ENCODE peak calls at places on chromosomes 11 and 22, in four cellular contexts. One of them, this sample, is unnamed.

GRCh38 chr22:45628508-45628907 is 43.1 kb upstream of the ATXN10 start:
- DNase-seq in Caco-2: no peak
- DNase-seq in dorsolateral prefrontal cortex: no peak
- DNase-seq in brain microvascular endothelial cell: no peak
- DNase-seq in this sample: no peak

GRCh38 chr11:116052603-116053537 is 548.7 kb upstream of the CADM1 start:
- DNase-seq in Caco-2: no peak
- DNase-seq in dorsolateral prefrontal cortex: no peak
- DNase-seq in brain microvascular endothelial cell: no peak
- DNase-seq in this sample: no peak

GRCh38 chr11:18750944-18751343 is 25.0 kb upstream of the IGSF22 start:
- DNase-seq in Caco-2: no peak
- DNase-seq in dorsolateral prefrontal cortex: no peak
- DNase-seq in brain microvascular endothelial cell: no peak
- DNase-seq in this sample: no peak

GRCh38 chr11:134273317-134273712 is 2.9 kb upstream of the GLB1L3 start:
- DNase-seq in Caco-2: no peak
- DNase-seq in dorsolateral prefrontal cortex: no peak
- DNase-seq in brain microvascular endothelial cell: no peak
- DNase-seq in this sample: no peak

GRCh38 chr11:80424012-80424695 is 983.3 kb upstream of the TENM4 start:
- DNase-seq in Caco-2: no peak
- DNase-seq in dorsolateral prefrontal cortex: no peak
- DNase-seq in brain microvascular endothelial cell: no peak
- DNase-seq in this sample: no peak

GRCh38 chr11:62139526-62140301 is 15.9 kb downstream of the INCENP start:
- DNase-seq in Caco-2: peak; percentile 36
- DNase-seq in dorsolateral prefrontal cortex: no peak
- DNase-seq in brain microvascular endothelial cell: no peak
- DNase-seq in this sample: no peak

GRCh38 chr22:46905834-46906233 is 143.4 kb downstream of the TBC1D22A start:
- DNase-seq in Caco-2: no peak
- DNase-seq in dorsolateral prefrontal cortex: no peak
- DNase-seq in brain microvascular endothelial cell: no peak
- DNase-seq in this sample: no peak

GRCh38 chr11:128705124-128705920 is 11.4 kb downstream of the FLI1 start:
- DNase-seq in Caco-2: no peak
- DNase-seq in dorsolateral prefrontal cortex: no peak
- DNase-seq in brain microvascular endothelial cell: no peak
- DNase-seq in this sample: no peak

GRCh38 chr11:457071-457760 is 7.1 kb downstream of the PTDSS2 start:
- DNase-seq in Caco-2: no peak
- DNase-seq in dorsolateral prefrontal cortex: no peak
- DNase-seq in brain microvascular endothelial cell: no peak
- DNase-seq in this sample: no peak

GRCh38 chr11:30314625-30315024 is 8.3 kb upstream of the ARL14EP start:
- DNase-seq in Caco-2: no peak
- DNase-seq in dorsolateral prefrontal cortex: no peak
- DNase-seq in brain microvascular endothelial cell: no peak
- DNase-seq in this sample: peak; percentile 42

GRCh38 chr11:122920579-122920978 is 38.0 kb downstream of the JHY start:
- DNase-seq in Caco-2: no peak
- DNase-seq in dorsolateral prefrontal cortex: no peak
- DNase-seq in brain microvascular endothelial cell: no peak
- DNase-seq in this sample: no peak

GRCh38 chr11:122922893-122923292 is 40.3 kb downstream of the JHY start:
- DNase-seq in Caco-2: no peak
- DNase-seq in dorsolateral prefrontal cortex: no peak
- DNase-seq in brain microvascular endothelial cell: no peak
- DNase-seq in this sample: no peak

GRCh38 chr11:122923302-122923701 is 40.7 kb downstream of the JHY start:
- DNase-seq in Caco-2: no peak
- DNase-seq in dorsolateral prefrontal cortex: no peak
- DNase-seq in brain microvascular endothelial cell: no peak
- DNase-seq in this sample: no peak

DNA sequence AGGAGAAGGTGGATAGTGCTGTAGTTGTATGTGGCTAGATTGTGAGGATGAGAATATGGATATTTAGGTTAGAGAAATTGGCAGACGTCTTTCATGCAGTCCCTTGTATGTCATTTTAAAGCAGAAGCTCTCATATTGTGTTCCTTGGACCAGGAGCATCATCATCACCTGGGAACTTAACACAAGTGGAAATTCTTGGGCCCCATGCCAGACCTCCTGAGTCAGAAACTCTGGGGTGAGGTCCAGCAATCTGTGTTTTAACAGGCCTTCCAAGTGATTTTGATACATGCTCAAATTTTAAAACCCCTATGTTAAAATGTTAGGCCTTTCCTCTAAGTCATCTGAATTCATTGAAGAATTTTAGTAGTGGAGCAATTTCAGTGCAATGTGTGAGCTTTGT is 34.8 kb downstream of the JHY start:
- DNase-seq in Caco-2: no peak
- DNase-seq in dorsolateral prefrontal cortex: no peak
- DNase-seq in brain microvascular endothelial cell: no peak
- DNase-seq in this sample: peak; percentile 11
- TF ChIP-seq CTCF in Caco-2: no peak
- TF ChIP-seq CTCF in dorsolateral prefrontal cortex: no peak
- TF ChIP-seq CTCF in brain microvascular endothelial cell: no peak
- TF ChIP-seq CTCF in this sample: no peak

GRCh38 chr22:23522642-23523251 is 57.3 kb downstream of the IGLL1 start:
- DNase-seq in Caco-2: no peak
- DNase-seq in dorsolateral prefrontal cortex: peak; percentile 35
- DNase-seq in brain microvascular endothelial cell: no peak
- DNase-seq in this sample: peak; percentile 42
- H3K4me3 ChIP-seq in Caco-2: no peak overlapping the region
- H3K4me3 ChIP-seq in dorsolateral prefrontal cortex: peak overlapping the region; percentile 68
- H3K4me3 ChIP-seq in brain microvascular endothelial cell: peak overlapping the region; percentile 20
- H3K4me3 ChIP-seq in this sample: no peak overlapping the region

DNA sequence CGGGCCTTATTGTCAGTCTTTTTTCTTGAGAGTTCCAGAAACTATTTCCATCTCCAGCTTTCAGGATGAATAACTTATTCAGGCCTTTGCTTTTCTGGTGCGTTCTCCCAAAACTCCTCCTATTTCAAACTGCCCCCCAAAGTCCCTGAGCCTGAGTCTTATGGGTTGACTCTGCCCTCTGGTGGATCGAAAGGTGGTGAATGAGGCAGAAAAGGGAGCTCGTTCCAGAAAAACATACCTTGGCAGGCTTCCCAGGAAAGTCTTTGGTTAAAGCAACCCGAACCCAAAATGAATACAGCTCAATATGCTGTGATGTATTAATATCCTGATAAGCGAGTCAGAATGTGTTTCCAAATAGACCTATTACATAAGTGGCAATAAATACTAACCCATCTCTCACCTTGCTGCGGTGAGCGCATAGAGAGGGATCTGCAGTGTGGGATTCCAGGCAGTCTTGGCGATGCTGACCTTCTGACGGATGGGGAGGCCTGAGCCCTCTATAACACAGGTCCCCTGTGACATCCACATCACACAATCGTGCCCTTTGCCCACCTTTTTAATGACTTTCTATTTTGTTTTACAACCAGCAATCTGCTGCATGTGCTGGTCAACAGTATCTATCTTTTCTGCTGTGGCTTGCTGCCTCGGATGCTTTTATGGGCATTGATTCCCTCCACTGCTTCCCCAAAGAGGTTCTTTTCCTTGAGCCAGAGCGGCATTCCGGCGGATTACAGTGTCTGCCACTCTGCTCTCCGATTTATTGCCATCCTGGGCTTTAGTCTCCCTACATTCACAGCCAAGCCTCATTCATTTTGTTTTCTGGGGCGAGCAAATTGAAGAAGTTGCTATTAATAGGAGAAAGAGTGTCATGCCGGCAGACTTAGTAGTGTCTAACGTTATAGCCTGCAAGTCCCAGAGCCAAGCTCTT is 756.8 kb downstream of the NTM start:
- DNase-seq in Caco-2: no peak
- DNase-seq in dorsolateral prefrontal cortex: peak; percentile 62
- DNase-seq in brain microvascular endothelial cell: peak; percentile 92
- DNase-seq in this sample: peak; percentile 93
- TF ChIP-seq CTCF in Caco-2: peak; percentile 15
- TF ChIP-seq CTCF in dorsolateral prefrontal cortex: peak; percentile 75
- TF ChIP-seq CTCF in brain microvascular endothelial cell: peak; percentile 85
- TF ChIP-seq CTCF in this sample: peak; percentile 85

DNA sequence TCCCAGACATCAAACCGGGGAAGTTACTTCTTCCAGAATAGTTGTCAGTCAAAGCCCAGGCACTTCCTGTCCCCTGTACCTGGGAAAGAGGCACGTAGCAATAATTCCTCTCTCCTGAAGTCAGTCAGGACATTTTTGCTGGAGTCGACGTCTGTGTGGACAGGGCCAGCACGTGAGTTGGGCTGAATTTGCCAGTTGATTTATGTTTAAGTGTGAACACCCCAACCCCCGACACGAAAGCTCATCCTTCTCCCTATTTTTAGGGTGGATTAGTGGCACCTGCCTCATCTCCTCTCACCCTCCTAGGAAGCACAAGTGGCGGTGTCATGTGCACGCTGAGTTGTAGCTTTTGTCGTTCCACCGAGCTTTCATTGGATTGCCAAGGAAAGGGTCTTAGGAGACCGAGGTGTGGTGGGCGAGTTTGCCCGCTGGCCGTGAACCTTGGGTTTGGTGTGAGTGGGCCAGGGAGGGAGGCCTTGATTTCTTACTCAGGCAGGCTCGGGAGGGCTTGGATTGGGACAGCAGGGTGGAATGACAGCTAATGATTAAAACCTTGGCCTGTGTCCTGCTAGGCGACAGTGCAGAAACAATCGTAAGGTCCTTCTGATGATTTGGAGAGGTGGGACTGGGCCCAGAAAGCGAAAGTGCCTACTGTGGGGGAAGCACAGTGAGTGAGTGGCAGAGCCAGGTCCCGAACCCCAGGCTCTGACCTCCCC is 87.0 kb upstream of the CRYBB3 start:
- DNase-seq in Caco-2: no peak
- DNase-seq in dorsolateral prefrontal cortex: no peak
- DNase-seq in brain microvascular endothelial cell: no peak
- DNase-seq in this sample: no peak
- H3K4me3 ChIP-seq in Caco-2: no peak overlapping the region
- H3K4me3 ChIP-seq in dorsolateral prefrontal cortex: peak overlapping the region; percentile 68
- H3K4me3 ChIP-seq in brain microvascular endothelial cell: no peak overlapping the region
- H3K4me3 ChIP-seq in this sample: no peak overlapping the region

GRCh38 chr11:68402355-68403031 is 58.1 kb upstream of the PPP6R3 start:
- DNase-seq in Caco-2: no peak
- DNase-seq in dorsolateral prefrontal cortex: no peak
- DNase-seq in brain microvascular endothelial cell: no peak
- DNase-seq in this sample: no peak
- TF ChIP-seq CTCF in Caco-2: no peak
- TF ChIP-seq CTCF in dorsolateral prefrontal cortex: no peak
- TF ChIP-seq CTCF in brain microvascular endothelial cell: no peak
- TF ChIP-seq CTCF in this sample: no peak

GRCh38 chr22:36253523-36254490 is 874 bp downstream of the APOL1 start:
- DNase-seq in Caco-2: no peak
- DNase-seq in dorsolateral prefrontal cortex: no peak
- DNase-seq in brain microvascular endothelial cell: no peak
- DNase-seq in this sample: peak; percentile 41
- H3K4me3 ChIP-seq in Caco-2: no peak overlapping the region
- H3K4me3 ChIP-seq in dorsolateral prefrontal cortex: peak overlapping the region; percentile 8
- H3K4me3 ChIP-seq in brain microvascular endothelial cell: no peak overlapping the region
- H3K4me3 ChIP-seq in this sample: no peak overlapping the region

GRCh38 chr22:41504397-41504796 is 35.5 kb downstream of the ACO2 start:
- DNase-seq in Caco-2: no peak
- DNase-seq in dorsolateral prefrontal cortex: peak; percentile 78
- DNase-seq in brain microvascular endothelial cell: peak; percentile 49
- DNase-seq in this sample: no peak

GRCh38 chr22:41507330-41508063 is 36.8 kb downstream of the POLR3H start:
- DNase-seq in Caco-2: no peak
- DNase-seq in dorsolateral prefrontal cortex: no peak
- DNase-seq in brain microvascular endothelial cell: no peak
- DNase-seq in this sample: no peak

GRCh38 chr22:41512421-41513194 is 31.7 kb downstream of the POLR3H start:
- DNase-seq in Caco-2: no peak
- DNase-seq in dorsolateral prefrontal cortex: no peak
- DNase-seq in brain microvascular endothelial cell: peak; percentile 63
- DNase-seq in this sample: peak; percentile 69

GRCh38 chr22:41511521-41511968 is 32.7 kb downstream of the POLR3H start:
- DNase-seq in Caco-2: no peak
- DNase-seq in dorsolateral prefrontal cortex: no peak
- DNase-seq in brain microvascular endothelial cell: no peak
- DNase-seq in this sample: no peak

GRCh38 chr22:41508770-41509170 is 35.5 kb downstream of the POLR3H start:
- DNase-seq in Caco-2: no peak
- DNase-seq in dorsolateral prefrontal cortex: peak; percentile 80
- DNase-seq in brain microvascular endothelial cell: no peak
- DNase-seq in this sample: no peak
- TF ChIP-seq CTCF in Caco-2: no peak
- TF ChIP-seq CTCF in dorsolateral prefrontal cortex: peak; percentile 31
- TF ChIP-seq CTCF in brain microvascular endothelial cell: peak; percentile 52
- TF ChIP-seq CTCF in this sample: no peak

DNA sequence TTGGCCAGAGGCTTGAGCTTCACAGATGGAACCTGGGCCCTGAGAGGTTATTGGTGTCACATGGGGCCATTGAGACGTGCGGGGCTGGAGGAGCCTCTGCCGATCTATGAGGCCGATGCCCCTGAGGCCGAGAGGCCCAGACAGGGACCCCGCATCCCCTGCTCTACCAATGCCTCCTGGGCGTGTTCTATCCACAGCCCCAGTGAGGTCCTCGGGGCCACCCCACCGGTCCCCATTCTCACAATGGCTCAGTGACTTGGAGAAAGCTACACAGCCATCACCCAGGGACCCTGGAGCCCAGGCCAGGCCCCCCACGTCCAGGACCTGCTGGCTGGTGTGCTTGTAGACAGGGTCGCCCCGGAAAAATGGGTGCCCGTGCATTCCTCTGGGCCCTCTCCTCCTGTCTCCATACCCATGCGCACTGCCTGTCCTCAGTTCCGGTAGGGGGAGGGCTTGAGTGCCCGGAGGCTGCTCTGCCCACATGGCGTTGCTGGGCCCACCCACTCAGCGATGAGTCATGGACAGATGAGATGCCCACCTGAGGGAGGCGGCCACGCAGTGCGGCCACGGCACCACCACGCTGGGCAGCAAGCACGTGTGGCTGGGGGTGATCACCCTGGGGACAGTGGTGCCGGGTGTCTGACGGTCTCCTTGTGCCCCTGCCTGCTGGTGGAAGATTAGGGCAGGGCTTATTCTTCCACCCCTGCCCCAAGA is 1224.7 kb downstream of the BRD1 start:
- DNase-seq in Caco-2: no peak
- DNase-seq in dorsolateral prefrontal cortex: peak; percentile 73
- DNase-seq in brain microvascular endothelial cell: no peak
- DNase-seq in this sample: no peak
- H3K4me3 ChIP-seq in Caco-2: no peak overlapping the region
- H3K4me3 ChIP-seq in dorsolateral prefrontal cortex: peak overlapping the region; percentile 7
- H3K4me3 ChIP-seq in brain microvascular endothelial cell: no peak overlapping the region
- H3K4me3 ChIP-seq in this sample: no peak overlapping the region

DNA sequence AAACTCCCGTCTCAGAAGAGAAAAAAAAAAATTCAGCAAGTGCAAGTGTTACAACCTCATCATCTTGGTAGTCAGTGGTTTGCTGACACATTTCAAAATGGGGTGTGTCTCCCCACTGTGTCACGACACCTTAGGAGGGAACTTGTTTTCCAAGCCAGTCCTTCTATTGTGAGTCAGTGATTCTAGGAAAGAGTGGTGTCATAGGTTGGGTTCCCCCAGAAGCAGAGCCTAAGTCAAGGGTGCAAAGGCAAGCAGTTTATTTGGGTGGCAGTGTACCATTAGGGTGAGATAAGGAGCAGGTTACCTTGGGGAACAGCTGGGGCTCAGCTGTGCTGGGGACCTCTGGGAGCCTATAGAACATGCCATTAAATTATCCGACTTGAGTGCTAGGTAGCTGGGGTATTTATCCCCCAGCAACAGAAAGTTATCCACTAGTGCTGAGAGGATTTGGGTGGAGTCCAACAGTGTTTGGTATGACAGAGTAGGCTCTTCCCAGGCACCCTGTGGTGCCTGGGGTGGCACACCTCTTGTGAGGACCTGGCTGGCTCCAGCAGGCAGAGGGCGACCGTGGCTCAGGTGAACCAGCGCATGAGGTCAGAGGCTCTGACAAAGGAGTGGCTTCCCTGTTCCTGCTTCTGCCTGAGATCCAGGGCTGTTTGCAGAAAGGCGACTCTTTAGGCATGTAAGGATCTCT is 41.7 kb downstream of the KIAA1671 start:
- DNase-seq in Caco-2: no peak
- DNase-seq in dorsolateral prefrontal cortex: no peak
- DNase-seq in brain microvascular endothelial cell: no peak
- DNase-seq in this sample: no peak
- TF ChIP-seq CTCF in Caco-2: no peak
- TF ChIP-seq CTCF in dorsolateral prefrontal cortex: no peak
- TF ChIP-seq CTCF in brain microvascular endothelial cell: no peak
- TF ChIP-seq CTCF in this sample: no peak

This sample was measured in fibroblast of pulmonary artery.